ENCODE peak calls at places on chromosomes 4 and X, in six cellular contexts. One of them, this sample, is unnamed.

GRCh38 chr4:153555730-153556440 is 89.7 kb downstream of the TMEM131L start:
- DNase-seq in prostate gland: peak; percentile 34
- DNase-seq in fibroblast of lung: peak; percentile 91
- DNase-seq in mucosa of descending colon: peak; percentile 54
- DNase-seq in uterus: peak; percentile 76
- DNase-seq in effector memory CD4-positive, alpha-beta T cell: no peak
- DNase-seq in this sample: peak; percentile 89

GRCh38 chr4:36414248-36414647 is 132.8 kb downstream of the DTHD1 start:
- DNase-seq in prostate gland: no peak
- DNase-seq in fibroblast of lung: no peak
- DNase-seq in mucosa of descending colon: no peak
- DNase-seq in uterus: no peak
- DNase-seq in effector memory CD4-positive, alpha-beta T cell: no peak
- DNase-seq in this sample: no peak

GRCh38 chrX:48703642-48704481 is 7.3 kb downstream of the SUV39H1 start:
- DNase-seq in prostate gland: no peak
- DNase-seq in fibroblast of lung: peak; percentile 17
- DNase-seq in mucosa of descending colon: peak; percentile 21
- DNase-seq in uterus: no peak
- DNase-seq in effector memory CD4-positive, alpha-beta T cell: no peak
- DNase-seq in this sample: no peak

GRCh38 chr4:141447761-141448160 is 188.6 kb upstream of the IL15 start:
- DNase-seq in prostate gland: no peak
- DNase-seq in fibroblast of lung: no peak
- DNase-seq in mucosa of descending colon: no peak
- DNase-seq in uterus: no peak
- DNase-seq in effector memory CD4-positive, alpha-beta T cell: no peak
- DNase-seq in this sample: no peak

GRCh38 chrX:130097507-130098201 is 12.6 kb downstream of the ELF4 start:
- DNase-seq in prostate gland: no peak
- DNase-seq in fibroblast of lung: no peak
- DNase-seq in mucosa of descending colon: peak; percentile 75
- DNase-seq in uterus: no peak
- DNase-seq in effector memory CD4-positive, alpha-beta T cell: peak; percentile 37
- DNase-seq in this sample: no peak

GRCh38 chr4:188106454-188106853 is 2.9 kb downstream of the TRIML2 start:
- DNase-seq in prostate gland: no peak
- DNase-seq in fibroblast of lung: no peak
- DNase-seq in mucosa of descending colon: no peak
- DNase-seq in uterus: no peak
- DNase-seq in effector memory CD4-positive, alpha-beta T cell: no peak
- DNase-seq in this sample: peak; percentile 13

GRCh38 chr4:104491826-104492771 is 2.6 kb downstream of the CXXC4 start:
- DNase-seq in prostate gland: peak; percentile 5
- DNase-seq in fibroblast of lung: peak; percentile 8
- DNase-seq in mucosa of descending colon: peak; percentile 21
- DNase-seq in uterus: no peak
- DNase-seq in effector memory CD4-positive, alpha-beta T cell: no peak
- DNase-seq in this sample: no peak

GRCh38 chr4:102343964-102344519 is 1.2 kb downstream of the SLC39A8 start:
- DNase-seq in prostate gland: peak; percentile 50
- DNase-seq in fibroblast of lung: no peak
- DNase-seq in mucosa of descending colon: peak; percentile 70
- DNase-seq in uterus: peak; percentile 31
- DNase-seq in effector memory CD4-positive, alpha-beta T cell: no peak
- DNase-seq in this sample: no peak

GRCh38 chr4:8472689-8473197 is 32.2 kb downstream of the TRMT44 start:
- DNase-seq in prostate gland: no peak
- DNase-seq in fibroblast of lung: peak; percentile 96
- DNase-seq in mucosa of descending colon: no peak
- DNase-seq in uterus: peak; percentile 89
- DNase-seq in effector memory CD4-positive, alpha-beta T cell: no peak
- DNase-seq in this sample: peak; percentile 91

GRCh38 chr4:51870441-51871188 is 27.7 kb downstream of the DCUN1D4 start:
- DNase-seq in prostate gland: no peak
- DNase-seq in fibroblast of lung: peak; percentile 5
- DNase-seq in mucosa of descending colon: no peak
- DNase-seq in uterus: no peak
- DNase-seq in effector memory CD4-positive, alpha-beta T cell: no peak
- DNase-seq in this sample: no peak

GRCh38 chr4:96035727-96036126 is 195.8 kb downstream of the PDHA2 start:
- DNase-seq in prostate gland: no peak
- DNase-seq in fibroblast of lung: peak; percentile 18
- DNase-seq in mucosa of descending colon: peak; percentile 20
- DNase-seq in uterus: no peak
- DNase-seq in effector memory CD4-positive, alpha-beta T cell: no peak
- DNase-seq in this sample: no peak

GRCh38 chr4:6986067-6986780 is 56.9 kb upstream of the TADA2B start:
- DNase-seq in prostate gland: peak; percentile 50
- DNase-seq in fibroblast of lung: peak; percentile 73
- DNase-seq in mucosa of descending colon: no peak
- DNase-seq in uterus: peak; percentile 51
- DNase-seq in effector memory CD4-positive, alpha-beta T cell: no peak
- DNase-seq in this sample: no peak

GRCh38 chr4:45063166-45063565 is 336.8 kb upstream of the GNPDA2 start:
- DNase-seq in prostate gland: no peak
- DNase-seq in fibroblast of lung: no peak
- DNase-seq in mucosa of descending colon: no peak
- DNase-seq in uterus: peak; percentile 36
- DNase-seq in effector memory CD4-positive, alpha-beta T cell: no peak
- DNase-seq in this sample: no peak

GRCh38 chrX:7054219-7055206 is 93.0 kb upstream of the STS start:
- DNase-seq in prostate gland: no peak
- DNase-seq in fibroblast of lung: no peak
- DNase-seq in mucosa of descending colon: no peak
- DNase-seq in uterus: no peak
- DNase-seq in effector memory CD4-positive, alpha-beta T cell: no peak
- DNase-seq in this sample: no peak

GRCh38 chr4:122117743-122118142 is 34.4 kb upstream of the BLTP1 start:
- DNase-seq in prostate gland: no peak
- DNase-seq in fibroblast of lung: peak; percentile 82
- DNase-seq in mucosa of descending colon: no peak
- DNase-seq in uterus: no peak
- DNase-seq in effector memory CD4-positive, alpha-beta T cell: no peak
- DNase-seq in this sample: no peak

GRCh38 chr4:183443609-183444148 is 757 bp upstream of the CDKN2AIP start:
- DNase-seq in prostate gland: peak; percentile 63
- DNase-seq in fibroblast of lung: no peak
- DNase-seq in mucosa of descending colon: no peak
- DNase-seq in uterus: peak; percentile 34
- DNase-seq in effector memory CD4-positive, alpha-beta T cell: no peak
- DNase-seq in this sample: no peak

GRCh38 chrX:123797543-123798447 is 62.1 kb upstream of the XIAP start:
- DNase-seq in prostate gland: no peak
- DNase-seq in fibroblast of lung: no peak
- DNase-seq in mucosa of descending colon: no peak
- DNase-seq in uterus: no peak
- DNase-seq in effector memory CD4-positive, alpha-beta T cell: no peak
- DNase-seq in this sample: no peak

GRCh38 chr4:15318621-15319348 is 109.0 kb upstream of the C1QTNF7 start:
- DNase-seq in prostate gland: no peak
- DNase-seq in fibroblast of lung: no peak
- DNase-seq in mucosa of descending colon: no peak
- DNase-seq in uterus: no peak
- DNase-seq in effector memory CD4-positive, alpha-beta T cell: no peak
- DNase-seq in this sample: no peak

GRCh38 chr4:37762294-37763163 is 64.0 kb upstream of the PGM2 start:
- DNase-seq in prostate gland: no peak
- DNase-seq in fibroblast of lung: peak; percentile 40
- DNase-seq in mucosa of descending colon: peak; percentile 23
- DNase-seq in uterus: peak; percentile 25
- DNase-seq in effector memory CD4-positive, alpha-beta T cell: no peak
- DNase-seq in this sample: no peak

GRCh38 chr4:64158648-64159326 is 250.5 kb downstream of the TECRL start:
- DNase-seq in prostate gland: peak; percentile 63
- DNase-seq in fibroblast of lung: peak; percentile 61
- DNase-seq in mucosa of descending colon: peak; percentile 68
- DNase-seq in uterus: peak; percentile 31
- DNase-seq in effector memory CD4-positive, alpha-beta T cell: no peak
- DNase-seq in this sample: no peak

GRCh38 chrX:86379209-86379608 is 231.0 kb downstream of the DACH2 start:
- DNase-seq in prostate gland: no peak
- DNase-seq in fibroblast of lung: no peak
- DNase-seq in mucosa of descending colon: no peak
- DNase-seq in uterus: no peak
- DNase-seq in effector memory CD4-positive, alpha-beta T cell: no peak
- DNase-seq in this sample: no peak

GRCh38 chrX:150833454-150834056 is 64.9 kb downstream of the CD99L2 start:
- DNase-seq in prostate gland: no peak
- DNase-seq in fibroblast of lung: no peak
- DNase-seq in mucosa of descending colon: no peak
- DNase-seq in uterus: no peak
- DNase-seq in effector memory CD4-positive, alpha-beta T cell: no peak
- DNase-seq in this sample: no peak

GRCh38 chr4:111977419-111977965 is 167.8 kb upstream of the FAM241A start:
- DNase-seq in prostate gland: no peak
- DNase-seq in fibroblast of lung: no peak
- DNase-seq in mucosa of descending colon: peak; percentile 64
- DNase-seq in uterus: no peak
- DNase-seq in effector memory CD4-positive, alpha-beta T cell: no peak
- DNase-seq in this sample: no peak

DNA sequence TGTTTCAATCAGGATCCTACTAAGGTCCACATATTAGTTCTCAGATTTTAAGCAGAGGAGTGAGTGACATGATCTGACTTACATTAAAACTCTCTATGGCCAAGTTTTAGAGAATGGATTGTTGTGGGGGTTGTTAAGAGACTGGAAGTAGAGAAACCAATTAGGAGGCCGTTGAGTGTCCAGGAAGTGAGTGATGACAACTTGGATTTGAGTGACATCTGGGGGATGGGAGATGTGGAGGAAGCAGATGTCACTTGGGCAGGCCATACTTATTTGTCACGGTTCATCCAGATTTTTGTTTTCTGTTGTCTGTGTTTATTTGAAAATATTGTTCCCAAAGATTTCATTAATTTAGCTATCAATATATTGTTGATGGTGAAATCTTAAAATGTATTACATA is 28.3 kb downstream of the ADD1 start:
- DNase-seq in prostate gland: no peak
- DNase-seq in fibroblast of lung: no peak
- DNase-seq in mucosa of descending colon: no peak
- DNase-seq in uterus: no peak
- DNase-seq in effector memory CD4-positive, alpha-beta T cell: no peak
- DNase-seq in this sample: no peak
- H3K4me1 ChIP-seq in prostate gland: peaks cover 13% of the 10 kb centered on the region
- H3K4me1 ChIP-seq in fibroblast of lung: peaks cover 13% of the 10 kb centered on the region
- H3K4me1 ChIP-seq in mucosa of descending colon: peaks cover 65% of the 10 kb centered on the region
- H3K4me1 ChIP-seq in uterus: no peaks in the 10 kb centered on the region
- H3K4me1 ChIP-seq in effector memory CD4-positive, alpha-beta T cell: peaks cover 3% of the 10 kb centered on the region
- H3K4me1 ChIP-seq in this sample: peaks cover 30% of the 10 kb centered on the region

GRCh38 chr4:146051724-146052396 is 113.2 kb upstream of the ZNF827 start:
- DNase-seq in prostate gland: no peak
- DNase-seq in fibroblast of lung: peak; percentile 56
- DNase-seq in mucosa of descending colon: no peak
- DNase-seq in uterus: no peak
- DNase-seq in effector memory CD4-positive, alpha-beta T cell: no peak
- DNase-seq in this sample: no peak
- H3K4me1 ChIP-seq in prostate gland: no peaks in the 10 kb centered on the region
- H3K4me1 ChIP-seq in fibroblast of lung: peaks cover 7% of the 10 kb centered on the region
- H3K4me1 ChIP-seq in mucosa of descending colon: no peaks in the 10 kb centered on the region
- H3K4me1 ChIP-seq in uterus: no peaks in the 10 kb centered on the region
- H3K4me1 ChIP-seq in effector memory CD4-positive, alpha-beta T cell: no peaks in the 10 kb centered on the region
- H3K4me1 ChIP-seq in this sample: no peaks in the 10 kb centered on the region

GRCh38 chrX:103360092-103360491 is 3.8 kb downstream of the TCEAL9 start:
- DNase-seq in prostate gland: no peak
- DNase-seq in fibroblast of lung: no peak
- DNase-seq in mucosa of descending colon: no peak
- DNase-seq in uterus: no peak
- DNase-seq in effector memory CD4-positive, alpha-beta T cell: no peak
- DNase-seq in this sample: no peak

GRCh38 chrX:103360916-103361315 is 4.6 kb downstream of the TCEAL9 start:
- DNase-seq in prostate gland: no peak
- DNase-seq in fibroblast of lung: no peak
- DNase-seq in mucosa of descending colon: no peak
- DNase-seq in uterus: no peak
- DNase-seq in effector memory CD4-positive, alpha-beta T cell: no peak
- DNase-seq in this sample: no peak

GRCh38 chrX:103356897-103357296 is 591 bp downstream of the TCEAL9 start:
- DNase-seq in prostate gland: peak; percentile 20
- DNase-seq in fibroblast of lung: no peak
- DNase-seq in mucosa of descending colon: peak; percentile 70
- DNase-seq in uterus: peak; percentile 42
- DNase-seq in effector memory CD4-positive, alpha-beta T cell: no peak
- DNase-seq in this sample: peak; percentile 58

GRCh38 chrX:103357871-103358270 is 1.6 kb downstream of the TCEAL9 start:
- DNase-seq in prostate gland: no peak
- DNase-seq in fibroblast of lung: no peak
- DNase-seq in mucosa of descending colon: no peak
- DNase-seq in uterus: no peak
- DNase-seq in effector memory CD4-positive, alpha-beta T cell: no peak
- DNase-seq in this sample: no peak

DNA sequence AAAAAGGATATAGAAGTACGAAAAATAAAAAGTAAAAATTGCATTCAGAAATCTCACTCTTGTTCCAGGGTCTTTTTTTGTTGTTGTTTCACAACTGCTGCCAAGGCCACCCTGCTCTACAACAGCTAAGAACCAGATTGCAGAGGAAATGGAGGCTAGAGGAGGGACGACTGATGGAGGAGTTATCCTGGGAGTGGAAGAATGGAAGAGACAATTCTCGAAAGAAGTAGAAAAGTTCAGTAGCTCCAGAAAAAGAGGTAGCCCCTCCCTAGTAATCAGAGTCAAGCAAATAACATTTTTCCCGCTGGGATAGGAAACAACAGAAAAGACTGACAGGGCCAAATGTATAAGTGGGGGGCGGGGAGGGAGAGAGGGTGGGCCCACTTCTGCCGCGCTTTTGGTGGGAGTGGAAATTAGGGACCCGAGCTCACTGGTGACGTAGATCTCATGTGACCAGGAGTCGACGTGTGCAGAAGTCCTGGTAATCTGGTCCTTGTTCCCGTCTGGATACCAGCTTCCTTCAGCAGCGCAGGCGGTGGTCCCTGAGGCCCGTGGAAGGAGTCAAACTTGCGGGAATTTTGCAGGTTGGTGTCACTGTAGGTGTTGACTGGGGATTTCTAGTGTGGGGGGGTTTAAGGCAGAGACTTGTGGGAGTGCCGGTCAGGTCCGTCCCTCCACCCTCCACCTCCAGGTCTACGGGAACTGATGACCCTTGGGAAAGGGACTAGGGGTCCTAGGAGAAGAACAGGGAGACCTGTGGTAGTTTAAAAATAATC is at the start of gene TCEAL9:
- DNase-seq in prostate gland: peak; percentile 40
- DNase-seq in fibroblast of lung: peak; percentile 88
- DNase-seq in mucosa of descending colon: peak; percentile 73
- DNase-seq in uterus: peak; percentile 84
- DNase-seq in effector memory CD4-positive, alpha-beta T cell: no peak
- DNase-seq in this sample: peak; percentile 79
- H3K4me1 ChIP-seq in prostate gland: no peaks in the 10 kb centered on the region
- H3K4me1 ChIP-seq in fibroblast of lung: no peaks in the 10 kb centered on the region
- H3K4me1 ChIP-seq in mucosa of descending colon: no peaks in the 10 kb centered on the region
- H3K4me1 ChIP-seq in uterus: no peaks in the 10 kb centered on the region
- H3K4me1 ChIP-seq in effector memory CD4-positive, alpha-beta T cell: no peaks in the 10 kb centered on the region
- H3K4me1 ChIP-seq in this sample: no peaks in the 10 kb centered on the region

DNA sequence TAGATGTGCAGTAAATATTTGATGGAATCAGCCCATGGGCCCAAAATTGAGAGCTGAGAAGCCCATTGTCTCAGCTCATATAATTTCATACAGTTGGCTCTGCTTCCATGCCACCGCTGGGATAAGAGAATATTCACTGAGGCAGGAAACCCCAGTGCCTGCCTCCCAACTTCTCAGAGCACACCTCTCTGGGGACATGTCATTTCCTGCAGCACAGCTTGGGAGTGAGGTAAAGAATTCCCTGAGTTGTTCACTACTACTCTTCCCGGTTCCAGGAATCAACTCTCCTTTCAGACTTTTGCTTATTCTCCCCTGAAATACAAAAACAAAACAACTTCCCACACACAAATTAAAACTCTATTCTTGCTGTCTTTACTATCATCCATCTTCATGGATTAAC is 389.3 kb downstream of the MAPK10 start:
- DNase-seq in prostate gland: no peak
- DNase-seq in fibroblast of lung: no peak
- DNase-seq in mucosa of descending colon: no peak
- DNase-seq in uterus: no peak
- DNase-seq in effector memory CD4-positive, alpha-beta T cell: no peak
- DNase-seq in this sample: no peak
- H3K4me1 ChIP-seq in prostate gland: no peaks in the 10 kb centered on the region
- H3K4me1 ChIP-seq in fibroblast of lung: no peaks in the 10 kb centered on the region
- H3K4me1 ChIP-seq in mucosa of descending colon: no peaks in the 10 kb centered on the region
- H3K4me1 ChIP-seq in uterus: no peaks in the 10 kb centered on the region
- H3K4me1 ChIP-seq in effector memory CD4-positive, alpha-beta T cell: no peaks in the 10 kb centered on the region
- H3K4me1 ChIP-seq in this sample: no peaks in the 10 kb centered on the region

This sample was measured in ovary.